ENCODE peak calls at places on chromosomes 7 and 10, in nine cellular contexts. P is neural crest cell; I is GM23338; C is CD4-positive, alpha-beta T cell; S is cardiac fibroblast; D is mammary epithelial cell; U is SK-N-SH; X is AG04450; J is tibial artery. E is an unnamed sample.
A peak's percentile ranks its signal among the peaks of the same experiment; 100 is the strongest.

GRCh38 chr7:12103948-12104347 is 107.1 kb upstream of the TMEM106B start:
- DNase-seq in X (no peak), D (no peak), S (no peak), P (no peak), C (no peak), I (no peak), J (no peak), U (no peak), E (no peak)

GRCh38 chr7:90211391-90212148 is at the start of gene STEAP2:
- DNase-seq in C (no peak), S (peak; percentile 97), X (peak; percentile 73), I (peak; percentile 97), D (peak; percentile 88), J (peak; percentile 96), P (peak; percentile 82), U (peak; percentile 96), E (peak; percentile 42)

GRCh38 chr7:13988011-13988410 is 1.5 kb downstream of the ETV1 start:
- DNase-seq in U (no peak), J (no peak), P (no peak), D (peak; percentile 32), I (no peak), S (peak; percentile 72), X (no peak), C (no peak), E (no peak)

GRCh38 chr7:150450491-150450992 is at the start of gene GIMAP8:
- DNase-seq in U (no peak), C (peak; percentile 73), S (peak; percentile 7), X (no peak), I (peak; percentile 8), P (no peak), J (peak; percentile 80), D (no peak), E (no peak)

GRCh38 chr10:113735913-113736312 is 15.6 kb upstream of the PLEKHS1 start:
- DNase-seq in X (no peak), P (no peak), C (no peak), D (no peak), I (peak; percentile 18), U (no peak), S (no peak), J (no peak), E (no peak)

GRCh38 chr10:109863775-109864174 is 59.5 kb downstream of the XPNPEP1 start:
- DNase-seq in S (no peak), J (no peak), P (no peak), D (no peak), C (no peak), I (no peak), U (no peak), X (no peak), E (no peak)

GRCh38 chr7:158082761-158083160 is 504.9 kb downstream of the PTPRN2 start:
- DNase-seq in U (no peak), S (no peak), C (no peak), D (no peak), X (no peak), I (no peak), P (no peak), J (peak; percentile 50), E (no peak)

GRCh38 chr10:78310481-78311080 is 276.9 kb downstream of the RPS24 start:
- DNase-seq in P (no peak), S (no peak), I (no peak), C (no peak), J (no peak), X (no peak), U (no peak), D (no peak), E (no peak)

GRCh38 chr7:7972128-7972527 is 3.5 kb downstream of the GLCCI1 start:
- DNase-seq in D (no peak), S (no peak), I (peak; percentile 4), J (no peak), X (no peak), C (no peak), P (no peak), U (peak; percentile 22), E (no peak)

GRCh38 chr10:86657011-86657395 is 2.7 kb downstream of the OPN4 start:
- DNase-seq in U (peak; percentile 14), S (no peak), P (no peak), X (no peak), C (no peak), I (no peak), J (peak; percentile 59), D (no peak), E (no peak)

GRCh38 chr7:2105280-2105679 is 127.5 kb downstream of the MAD1L1 start:
- DNase-seq in S (no peak), P (no peak), I (no peak), C (no peak), X (no peak), J (no peak), D (no peak), U (peak; percentile 73), E (no peak)

GRCh38 chr10:120824864-120825263 is 26.3 kb upstream of the WDR11 start:
- DNase-seq in S (peak; percentile 5), J (no peak), U (peak; percentile 33), D (no peak), I (peak; percentile 92), P (peak; percentile 43), C (no peak), X (no peak), E (no peak)

GRCh38 chr10:117364121-117364960 is 10.9 kb downstream of the PDZD8 start:
- DNase-seq in D (no peak), J (no peak), P (no peak), I (no peak), S (peak; percentile 50), C (no peak), U (no peak), X (no peak), E (no peak)

GRCh38 chr10:8331387-8331786 is 276.9 kb downstream of the GATA3 start:
- DNase-seq in J (no peak), U (no peak), I (no peak), S (no peak), C (no peak), D (no peak), X (no peak), P (no peak), E (no peak)

GRCh38 chr10:89391882-89392756 is at the start of gene IFIT1:
- DNase-seq in U (peak; percentile 55), X (peak; percentile 85), I (peak; percentile 81), J (peak; percentile 76), P (no peak), D (peak; percentile 78), S (peak; percentile 96), C (peak; percentile 18), E (no peak)
- TF ChIP-seq CTCF in U (no peak), X (no peak), I (no peak), J (no peak), P (no peak), D (no peak), S (no peak), C (no peak), E (no peak)

GRCh38 chr10:100886544-100886943 is 26.2 kb upstream of the SLF2 start:
- DNase-seq in I (no peak), S (no peak), D (no peak), C (no peak), U (no peak), P (no peak), J (no peak), X (no peak), E (no peak)
- TF ChIP-seq CTCF in I (no peak), S (no peak), D (no peak), C (no peak), U (no peak), P (no peak), J (no peak), X (no peak), E (no peak)

DNA sequence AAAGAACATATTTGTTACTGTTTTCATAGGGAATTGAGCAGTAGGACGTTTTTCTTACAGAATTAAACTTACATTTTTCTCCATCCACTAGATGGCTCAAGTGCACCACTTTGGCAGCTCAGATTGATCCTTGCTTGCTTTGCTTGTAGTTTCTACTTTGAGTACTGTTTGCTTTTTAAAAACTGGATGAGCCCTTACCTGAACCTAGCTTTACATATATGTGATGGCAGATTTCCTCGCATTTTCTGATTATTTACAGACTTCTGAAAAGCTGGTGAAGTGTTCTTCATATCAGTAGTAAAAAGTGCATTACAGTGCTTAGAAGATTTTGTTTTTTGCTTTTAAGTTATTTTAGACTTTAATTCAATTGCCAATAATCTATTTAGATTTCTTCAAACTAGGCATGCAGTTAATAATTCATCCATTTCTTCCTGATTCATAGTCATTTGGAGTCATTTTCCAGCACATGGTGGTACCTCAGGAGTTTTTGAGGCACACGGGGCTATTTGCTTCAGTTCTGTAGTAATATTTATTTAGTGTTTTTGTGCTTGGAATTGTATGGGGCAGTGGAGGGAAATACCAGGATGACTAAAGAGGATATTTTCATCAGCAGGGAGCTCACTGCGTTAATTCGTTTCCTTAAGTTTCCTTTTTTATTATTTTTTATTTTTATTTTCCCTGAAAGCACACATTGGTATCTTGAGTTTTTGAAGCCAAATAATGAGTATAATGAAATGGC is 57.3 kb downstream of the MAPK8 start:
- DNase-seq in D (peak; percentile 60), C (peak; percentile 2), S (peak; percentile 87), J (no peak), X (peak; percentile 51), P (peak; percentile 5), I (peak; percentile 79), U (peak; percentile 30), E (no peak)
- TF ChIP-seq CTCF in D (peak; percentile 64), C (peak; percentile 77), S (peak; percentile 54), J (peak; percentile 69), X (peak; percentile 80), P (peak; percentile 81), I (peak; percentile 79), U (peak; percentile 82), E (no peak)

DNA sequence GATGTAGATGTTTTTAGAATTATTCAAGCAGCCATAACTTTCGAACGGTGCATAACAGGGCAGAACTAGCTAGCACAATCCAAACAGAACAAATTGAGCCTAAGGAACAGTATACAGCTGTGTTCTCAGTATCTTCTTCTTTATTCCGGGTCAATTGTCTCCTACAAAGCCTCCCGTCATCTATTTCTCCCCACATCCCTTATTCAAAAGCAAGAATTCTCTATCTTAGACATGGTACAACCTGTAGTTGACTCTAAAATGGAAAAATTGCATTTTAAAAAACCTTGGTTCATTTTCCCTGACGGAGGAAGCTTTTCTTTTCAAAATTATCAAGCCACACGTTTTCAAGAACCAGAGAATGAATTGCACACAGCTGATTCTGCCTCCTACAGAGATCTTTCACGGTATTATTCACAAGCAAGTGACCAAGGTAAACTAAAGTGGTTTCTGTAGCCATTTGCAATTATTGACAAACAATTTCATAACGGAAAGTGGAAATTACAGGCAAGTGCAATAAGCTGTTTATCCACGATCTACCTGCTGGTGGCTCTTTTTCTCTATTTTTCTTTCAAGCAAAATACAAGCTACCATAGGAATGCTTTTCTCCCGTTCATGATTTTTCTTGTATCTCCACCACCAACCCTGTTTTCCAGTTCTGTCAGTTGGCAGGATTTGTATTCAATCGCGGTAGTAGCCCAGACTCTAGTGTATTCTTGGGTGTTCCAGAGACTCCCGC is 2.3 kb downstream of the GRM8 start:
- DNase-seq in J (no peak), X (no peak), S (no peak), D (peak; percentile 1), U (no peak), P (no peak), C (no peak), I (no peak), E (no peak)
- TF ChIP-seq CTCF in J (no peak), X (no peak), S (no peak), D (no peak), U (no peak), P (peak; percentile 21), C (no peak), I (no peak), E (no peak)